ENCODE peak calls at places on chromosomes 6 and 20, in six cellular contexts. A is heart right ventricle; H is colonic mucosa; G is cardiac muscle cell; B is adrenal gland; N is naive thymus-derived CD4-positive, alpha-beta T cell. M is an unnamed sample. For H3K9me3, the result is how much of the 10 kb centered on the place peaks cover.

GRCh38 chr6:26545617-26546016 is 7.5 kb downstream of the HMGN4 start:
- DNase-seq in A (no peak), N (no peak), G (no peak), H (no peak), B (no peak), M (no peak)

GRCh38 chr6:36443951-36444428 is 1.2 kb downstream of the KCTD20 start:
- DNase-seq in N (peak), B (no peak), H (peak), G (peak), A (no peak), M (no peak)

GRCh38 chr6:163383912-163384311 is 30.6 kb upstream of the QKI start:
- DNase-seq in H (no peak), A (no peak), G (no peak), B (no peak), N (no peak), M (no peak)

GRCh38 chr6:73203098-73203497 is 22.2 kb downstream of the KHDC1L start:
- DNase-seq in B (no peak), H (no peak), A (no peak), G (no peak), N (no peak), M (no peak)

GRCh38 chr6:160445130-160445529 is 97.0 kb downstream of the SLC22A3 start:
- DNase-seq in H (no peak), N (no peak), A (no peak), B (no peak), G (no peak), M (no peak)

GRCh38 chr6:127516676-127517273 is 2.4 kb downstream of the MTCL3 start:
- DNase-seq in B (peak), N (peak), H (peak), G (peak), A (peak), M (peak)

GRCh38 chr20:37504404-37505096 is 16.5 kb upstream of the NNAT start:
- DNase-seq in G (no peak), A (no peak), H (no peak), B (no peak), N (no peak), M (no peak)

GRCh38 chr6:132084811-132085509 is 133.8 kb upstream of the CCN2 start:
- DNase-seq in G (peak), H (no peak), B (no peak), N (no peak), A (no peak), M (no peak)

GRCh38 chr6:91045152-91045551 is 458.3 kb upstream of the MAP3K7 start:
- DNase-seq in A (peak), G (no peak), H (peak), B (no peak), N (no peak), M (no peak)

GRCh38 chr6:130851026-130851425 is 23.8 kb downstream of the SMLR1 start:
- DNase-seq in B (no peak), H (no peak), A (no peak), N (no peak), G (no peak), M (no peak)

GRCh38 chr6:5214570-5215052 is 46.1 kb downstream of the LYRM4 start:
- DNase-seq in A (peak), G (peak), B (peak), N (peak), H (peak), M (no peak)

GRCh38 chr6:144006731-144007454 is 1.2 kb downstream of the PLAGL1 start:
- DNase-seq in N (no peak), H (peak), B (peak), G (no peak), A (peak), M (no peak)

GRCh38 chr6:2626381-2626780 is 124.3 kb downstream of the MYLK4 start:
- DNase-seq in H (no peak), B (no peak), A (no peak), G (no peak), N (no peak), M (no peak)

GRCh38 chr6:168334072-168334471 is 14.5 kb upstream of the DACT2 start:
- DNase-seq in A (no peak), H (peak), G (no peak), B (no peak), N (no peak), M (no peak)

GRCh38 chr6:117605169-117605826 is 3.0 kb upstream of the GOPC start:
- DNase-seq in B (peak), G (peak), A (peak), H (peak), N (peak), M (peak)

GRCh38 chr6:133567656-133568055 is 321.3 kb upstream of the TCF21 start:
- DNase-seq in A (no peak), G (no peak), N (no peak), B (no peak), H (no peak), M (no peak)

GRCh38 chr6:35139924-35140524 is 1.1 kb downstream of the TCP11 start:
- DNase-seq in G (peak), N (peak), A (peak), B (peak), H (peak), M (peak)

GRCh38 chr6:135901776-135902524 is 50.4 kb downstream of the PDE7B start:
- DNase-seq in G (no peak), N (peak), A (peak), H (no peak), B (peak), M (peak)

GRCh38 chr6:15551262-15551661 is 111.6 kb downstream of the DTNBP1 start:
- DNase-seq in A (no peak), H (no peak), G (no peak), N (no peak), B (no peak), M (no peak)

GRCh38 chr6:40393641-40394040 is 193.5 kb downstream of the LRFN2 start:
- DNase-seq in N (no peak), G (no peak), H (no peak), B (no peak), A (no peak), M (no peak)

GRCh38 chr6:37938909-37939308 is 119.4 kb downstream of the ZFAND3 start:
- DNase-seq in A (no peak), H (no peak), G (no peak), B (no peak), N (no peak), M (no peak)

GRCh38 chr6:71706523-71706922 is 179.8 kb upstream of the RIMS1 start:
- DNase-seq in A (no peak), N (no peak), G (no peak), B (no peak), H (no peak), M (no peak)

GRCh38 chr6:21732731-21733130 is 139.2 kb downstream of the SOX4 start:
- DNase-seq in B (no peak), N (no peak), H (no peak), A (no peak), G (no peak), M (no peak)

GRCh38 chr6:106446287-106446885 is 85.9 kb downstream of the CRYBG1 start:
- DNase-seq in N (peak), G (peak), B (no peak), A (no peak), H (no peak), M (peak)

GRCh38 chr20:44089987-44090674 is 96.9 kb downstream of the JPH2 start:
- DNase-seq in N (no peak), G (no peak), B (peak), A (no peak), H (peak), M (no peak)

GRCh38 chr20:47392721-47393073 is 36.2 kb upstream of the ZMYND8 start:
- DNase-seq in A (no peak), H (no peak), N (no peak), B (no peak), G (no peak), M (no peak)

GRCh38 chr20:21096321-21097043 is 9.7 kb downstream of the LINC00237 start:
- DNase-seq in B (no peak), N (no peak), A (no peak), G (no peak), H (no peak), M (no peak)

GRCh38 chr6:14454467-14454763 is 336.8 kb downstream of the CD83 start:
- DNase-seq in B (no peak), H (peak), A (no peak), G (no peak), N (peak), M (peak)

GRCh38 chr20:26208296-26209091 is 511.8 kb upstream of the ZNF337 start:
- DNase-seq in B (no peak), A (no peak), H (no peak), N (peak), G (peak), M (peak)

GRCh38 chr6:131643262-131643631 is 6.1 kb downstream of the ENPP3 start:
- DNase-seq in B (peak), A (no peak), G (no peak), H (peak), N (no peak), M (no peak)

GRCh38 chr6:46781478-46782378 is 11.5 kb upstream of the MEP1A start:
- DNase-seq in A (peak), G (peak), B (peak), H (peak), N (no peak), M (no peak)

GRCh38 chr20:10671850-10672578 is 1.8 kb downstream of the JAG1 start:
- DNase-seq in G (peak), A (peak), B (peak), H (peak), N (no peak), M (no peak)

GRCh38 chr6:142796571-142796970 is 148.4 kb downstream of the HIVEP2 start:
- DNase-seq in A (no peak), B (no peak), H (no peak), G (peak), N (no peak), M (no peak)

GRCh38 chr20:3786665-3787639 is at the start of gene CENPB:
- DNase-seq in H (peak), G (peak), A (peak), N (peak), B (peak), M (peak)

GRCh38 chr6:112362827-112363565 is 15.9 kb downstream of the RFPL4B start:
- DNase-seq in N (no peak), B (no peak), G (no peak), A (no peak), H (no peak), M (no peak)

GRCh38 chr6:157317129-157317814 is 6.0 kb downstream of the TMEM242 start:
- DNase-seq in B (peak), N (no peak), G (no peak), A (peak), H (peak), M (no peak)

GRCh38 chr20:17611290-17611539 is 41.3 kb downstream of the DSTN start:
- DNase-seq in B (no peak), A (no peak), N (no peak), G (no peak), H (no peak), M (no peak)
- H3K27ac ChIP-seq in B (no peak), A (peak), N (peak), G (peak), H (peak), M (no peak)

GRCh38 chr6:12385316-12385715 is 95.2 kb downstream of the EDN1 start:
- DNase-seq in H (no peak), A (no peak), B (no peak), G (no peak), N (no peak), M (no peak)

GRCh38 chr6:12381587-12381986 is 91.4 kb downstream of the EDN1 start:
- DNase-seq in N (no peak), B (no peak), G (no peak), H (no peak), A (no peak), M (no peak)

GRCh38 chr6:12386816-12387215 is 96.7 kb downstream of the EDN1 start:
- DNase-seq in A (no peak), N (no peak), H (no peak), B (no peak), G (no peak), M (no peak)

GRCh38 chr6:12383448-12383847 is 93.3 kb downstream of the EDN1 start:
- DNase-seq in H (no peak), N (no peak), B (no peak), G (no peak), A (no peak), M (no peak)

GRCh38 chr6:12384417-12384912 is 94.3 kb downstream of the EDN1 start:
- DNase-seq in B (no peak), G (no peak), H (no peak), A (no peak), N (no peak), M (no peak)
- H3K9me3 ChIP-seq in B (under half), G (under half), H (under half), A (under half), N (under half), M (under half)

GRCh38 chr20:59627298-59627697 is 23.0 kb downstream of the PHACTR3 start:
- DNase-seq in H (no peak), B (no peak), G (no peak), A (no peak), N (no peak), M (no peak)
- H3K27ac ChIP-seq in H (no peak), B (no peak), G (no peak), A (no peak), N (no peak), M (no peak)

GRCh38 chr6:13358486-13358885 is 30.1 kb upstream of the TBC1D7 start:
- DNase-seq in A (no peak), N (no peak), B (no peak), H (no peak), G (no peak), M (no peak)

GRCh38 chr6:13362432-13362831 is 34.1 kb upstream of the TBC1D7 start:
- DNase-seq in G (peak), A (no peak), B (no peak), H (no peak), N (no peak), M (no peak)

GRCh38 chr6:13360671-13361540 is 32.6 kb upstream of the TBC1D7 start:
- DNase-seq in H (no peak), A (peak), N (no peak), G (peak), B (no peak), M (no peak)

GRCh38 chr6:13357551-13358075 is 29.3 kb upstream of the TBC1D7 start:
- DNase-seq in H (no peak), B (no peak), G (no peak), N (no peak), A (no peak), M (no peak)

GRCh38 chr6:13359287-13359686 is 30.9 kb upstream of the TBC1D7 start:
- DNase-seq in G (no peak), A (no peak), B (no peak), N (no peak), H (no peak), M (no peak)
- H3K9me3 ChIP-seq in G (under half), A (under half), B (under half), N (under half), H (under half), M (under half)

GRCh38 chr20:33671573-33672288 is 2.5 kb downstream of the NECAB3 start:
- DNase-seq in B (peak), G (no peak), A (no peak), H (no peak), N (no peak), M (no peak)
- H3K27ac ChIP-seq in B (no peak), G (no peak), A (peak), H (no peak), N (no peak), M (no peak)

M was measured in CD8-positive, alpha-beta memory T cell.